ENCODE peak calls at places on chromosome 19, in nine cellular contexts. One of them, this sample, is unnamed.

GRCh38 chr19:19860756-19861390 is 4.8 kb upstream of the ZNF253 start:
- DNase-seq in DND-41: no peak
- DNase-seq in left lobe of liver: no peak
- DNase-seq in lower lobe of right lung: no peak
- DNase-seq in GM12892: no peak
- DNase-seq in COR-L47: no peak
- DNase-seq in astrocyte of the spinal cord: no peak
- DNase-seq in stimulated activated CD8-positive, alpha-beta memory T cell treated with anti-CD3 and anti-CD28 coated beads, Interleukin-4, amount 100 ng/mL, for 24 hours: no peak
- DNase-seq in neural progenitor cell: peak; percentile 75
- DNase-seq in this sample: no peak

GRCh38 chr19:38806371-38806770 is 6.4 kb downstream of the LGALS4 start:
- DNase-seq in left lobe of liver: no peak
- DNase-seq in lower lobe of right lung: no peak
- DNase-seq in astrocyte of the spinal cord: no peak
- DNase-seq in COR-L47: no peak
- DNase-seq in stimulated activated CD8-positive, alpha-beta memory T cell treated with anti-CD3 and anti-CD28 coated beads, Interleukin-4, amount 100 ng/mL, for 24 hours: no peak
- DNase-seq in neural progenitor cell: no peak
- DNase-seq in DND-41: no peak
- DNase-seq in GM12892: no peak
- DNase-seq in this sample: no peak

GRCh38 chr19:51688665-51689571 is 4.2 kb upstream of the SPACA6 start:
- DNase-seq in astrocyte of the spinal cord: peak; percentile 98
- DNase-seq in neural progenitor cell: peak; percentile 91
- DNase-seq in COR-L47: peak; percentile 88
- DNase-seq in lower lobe of right lung: peak; percentile 88
- DNase-seq in left lobe of liver: peak; percentile 76
- DNase-seq in stimulated activated CD8-positive, alpha-beta memory T cell treated with anti-CD3 and anti-CD28 coated beads, Interleukin-4, amount 100 ng/mL, for 24 hours: no peak
- DNase-seq in GM12892: no peak
- DNase-seq in DND-41: no peak
- DNase-seq in this sample: peak; percentile 89

GRCh38 chr19:49614096-49614857 is 23.3 kb downstream of the PRR12 start:
- DNase-seq in left lobe of liver: no peak
- DNase-seq in GM12892: no peak
- DNase-seq in astrocyte of the spinal cord: peak; percentile 81
- DNase-seq in lower lobe of right lung: no peak
- DNase-seq in neural progenitor cell: no peak
- DNase-seq in DND-41: no peak
- DNase-seq in stimulated activated CD8-positive, alpha-beta memory T cell treated with anti-CD3 and anti-CD28 coated beads, Interleukin-4, amount 100 ng/mL, for 24 hours: no peak
- DNase-seq in COR-L47: no peak
- DNase-seq in this sample: peak; percentile 96

GRCh38 chr19:3987619-3988371 is 2.5 kb upstream of the EEF2 start:
- DNase-seq in lower lobe of right lung: peak; percentile 94
- DNase-seq in DND-41: peak; percentile 88
- DNase-seq in stimulated activated CD8-positive, alpha-beta memory T cell treated with anti-CD3 and anti-CD28 coated beads, Interleukin-4, amount 100 ng/mL, for 24 hours: peak; percentile 82
- DNase-seq in neural progenitor cell: peak; percentile 94
- DNase-seq in COR-L47: peak; percentile 88
- DNase-seq in left lobe of liver: peak; percentile 89
- DNase-seq in astrocyte of the spinal cord: peak; percentile 82
- DNase-seq in GM12892: peak; percentile 68
- DNase-seq in this sample: peak; percentile 88

GRCh38 chr19:4304509-4305252 is at the start of gene FSD1:
- DNase-seq in astrocyte of the spinal cord: peak; percentile 42
- DNase-seq in GM12892: peak; percentile 97
- DNase-seq in stimulated activated CD8-positive, alpha-beta memory T cell treated with anti-CD3 and anti-CD28 coated beads, Interleukin-4, amount 100 ng/mL, for 24 hours: peak; percentile 66
- DNase-seq in COR-L47: peak; percentile 60
- DNase-seq in left lobe of liver: no peak
- DNase-seq in DND-41: peak; percentile 67
- DNase-seq in neural progenitor cell: peak; percentile 92
- DNase-seq in lower lobe of right lung: no peak
- DNase-seq in this sample: peak; percentile 82

GRCh38 chr19:35248310-35249145 is at the start of gene LSR:
- DNase-seq in DND-41: no peak
- DNase-seq in stimulated activated CD8-positive, alpha-beta memory T cell treated with anti-CD3 and anti-CD28 coated beads, Interleukin-4, amount 100 ng/mL, for 24 hours: no peak
- DNase-seq in lower lobe of right lung: peak; percentile 92
- DNase-seq in COR-L47: peak; percentile 96
- DNase-seq in astrocyte of the spinal cord: no peak
- DNase-seq in left lobe of liver: peak; percentile 93
- DNase-seq in GM12892: peak; percentile 97
- DNase-seq in neural progenitor cell: peak; percentile 97
- DNase-seq in this sample: no peak

GRCh38 chr19:58311345-58311744 is 6.2 kb downstream of the ERVK3-1 start:
- DNase-seq in stimulated activated CD8-positive, alpha-beta memory T cell treated with anti-CD3 and anti-CD28 coated beads, Interleukin-4, amount 100 ng/mL, for 24 hours: no peak
- DNase-seq in COR-L47: no peak
- DNase-seq in lower lobe of right lung: no peak
- DNase-seq in GM12892: no peak
- DNase-seq in left lobe of liver: no peak
- DNase-seq in DND-41: no peak
- DNase-seq in astrocyte of the spinal cord: no peak
- DNase-seq in neural progenitor cell: no peak
- DNase-seq in this sample: no peak

GRCh38 chr19:1450735-1451669 is 1.1 kb downstream of the APC2 start:
- DNase-seq in lower lobe of right lung: no peak
- DNase-seq in stimulated activated CD8-positive, alpha-beta memory T cell treated with anti-CD3 and anti-CD28 coated beads, Interleukin-4, amount 100 ng/mL, for 24 hours: no peak
- DNase-seq in left lobe of liver: no peak
- DNase-seq in GM12892: no peak
- DNase-seq in DND-41: no peak
- DNase-seq in neural progenitor cell: no peak
- DNase-seq in astrocyte of the spinal cord: no peak
- DNase-seq in COR-L47: no peak
- DNase-seq in this sample: no peak

GRCh38 chr19:18743281-18743825 is 47.8 kb downstream of the COMP start:
- DNase-seq in DND-41: no peak
- DNase-seq in stimulated activated CD8-positive, alpha-beta memory T cell treated with anti-CD3 and anti-CD28 coated beads, Interleukin-4, amount 100 ng/mL, for 24 hours: no peak
- DNase-seq in lower lobe of right lung: peak; percentile 82
- DNase-seq in COR-L47: no peak
- DNase-seq in neural progenitor cell: peak; percentile 56
- DNase-seq in left lobe of liver: no peak
- DNase-seq in GM12892: no peak
- DNase-seq in astrocyte of the spinal cord: peak; percentile 28
- DNase-seq in this sample: no peak

GRCh38 chr19:47674548-47674947 is 38.7 kb upstream of the EHD2 start:
- DNase-seq in GM12892: no peak
- DNase-seq in lower lobe of right lung: no peak
- DNase-seq in astrocyte of the spinal cord: no peak
- DNase-seq in left lobe of liver: no peak
- DNase-seq in neural progenitor cell: no peak
- DNase-seq in COR-L47: no peak
- DNase-seq in DND-41: no peak
- DNase-seq in stimulated activated CD8-positive, alpha-beta memory T cell treated with anti-CD3 and anti-CD28 coated beads, Interleukin-4, amount 100 ng/mL, for 24 hours: no peak
- DNase-seq in this sample: no peak

GRCh38 chr19:28940751-28941500 is 272.0 kb downstream of the UQCRFS1 start:
- DNase-seq in astrocyte of the spinal cord: peak; percentile 2
- DNase-seq in DND-41: no peak
- DNase-seq in stimulated activated CD8-positive, alpha-beta memory T cell treated with anti-CD3 and anti-CD28 coated beads, Interleukin-4, amount 100 ng/mL, for 24 hours: no peak
- DNase-seq in left lobe of liver: no peak
- DNase-seq in lower lobe of right lung: no peak
- DNase-seq in GM12892: no peak
- DNase-seq in neural progenitor cell: no peak
- DNase-seq in COR-L47: no peak
- DNase-seq in this sample: peak; percentile 62

GRCh38 chr19:17311455-17312248 is 2.3 kb downstream of the DDA1 start:
- DNase-seq in GM12892: no peak
- DNase-seq in stimulated activated CD8-positive, alpha-beta memory T cell treated with anti-CD3 and anti-CD28 coated beads, Interleukin-4, amount 100 ng/mL, for 24 hours: no peak
- DNase-seq in lower lobe of right lung: no peak
- DNase-seq in DND-41: no peak
- DNase-seq in neural progenitor cell: no peak
- DNase-seq in astrocyte of the spinal cord: peak; percentile 76
- DNase-seq in COR-L47: no peak
- DNase-seq in left lobe of liver: no peak
- DNase-seq in this sample: peak; percentile 88

GRCh38 chr19:54481326-54481930 is 8.3 kb upstream of the CDC42EP5 start:
- DNase-seq in COR-L47: peak; percentile 35
- DNase-seq in neural progenitor cell: peak; percentile 93
- DNase-seq in DND-41: peak; percentile 47
- DNase-seq in lower lobe of right lung: no peak
- DNase-seq in GM12892: no peak
- DNase-seq in astrocyte of the spinal cord: no peak
- DNase-seq in left lobe of liver: no peak
- DNase-seq in stimulated activated CD8-positive, alpha-beta memory T cell treated with anti-CD3 and anti-CD28 coated beads, Interleukin-4, amount 100 ng/mL, for 24 hours: no peak
- DNase-seq in this sample: peak; percentile 54

This sample was measured in ELR.